ENCODE peak calls at places on chromosomes 5 and 9, in six cellular contexts. T, B, A, W, S and V are unnamed samples. For H3K9me3, the result is how much of the 10 kb centered on the place peaks cover.

GRCh38 chr9:78296208-78296892 is 575 bp upstream of the PSAT1 start:
- DNase-seq in A (peak), W (no peak), T (peak), B (peak), S (peak), V (peak)

GRCh38 chr5:55540024-55540423 is 5.3 kb upstream of the PLPP1 start:
- DNase-seq in T (no peak), W (no peak), A (no peak), B (no peak), S (no peak), V (no peak)

GRCh38 chr5:56179442-56179841 is 53.7 kb downstream of the ANKRD55 start:
- DNase-seq in W (no peak), A (no peak), S (no peak), B (no peak), T (no peak), V (no peak)

GRCh38 chr9:122004589-122004988 is 88.5 kb downstream of the TTLL11 start:
- DNase-seq in A (no peak), B (no peak), W (no peak), S (no peak), T (no peak), V (no peak)

GRCh38 chr5:54904425-54904824 is 81.0 kb downstream of the ESM1 start:
- DNase-seq in B (no peak), T (no peak), A (no peak), W (no peak), S (peak), V (peak)

GRCh38 chr5:37043693-37044092 is 167.1 kb downstream of the NIPBL start:
- DNase-seq in T (no peak), W (no peak), S (peak), B (no peak), A (no peak), V (peak)

GRCh38 chr9:107488400-107489143 is 997 bp downstream of the KLF4 start:
- DNase-seq in B (peak), W (no peak), S (peak), A (peak), T (peak), V (no peak)

GRCh38 chr5:10353241-10354047 is at the start of gene MARCHF6:
- DNase-seq in T (peak), A (peak), S (peak), W (peak), B (peak), V (peak)

GRCh38 chr5:65423623-65424022 is 58.1 kb downstream of the ADAMTS6 start:
- DNase-seq in W (no peak), S (no peak), T (no peak), A (no peak), B (no peak), V (no peak)

GRCh38 chr5:40389591-40389990 is 290.1 kb upstream of the PTGER4 start:
- DNase-seq in W (no peak), B (no peak), A (no peak), S (no peak), T (no peak), V (no peak)

GRCh38 chr9:34547960-34548603 is 25.3 kb upstream of the ENHO start:
- DNase-seq in T (peak), S (peak), A (peak), B (peak), W (no peak), V (peak)

GRCh38 chr5:56512314-56512996 is 279.3 kb upstream of the ANKRD55 start:
- DNase-seq in S (no peak), A (no peak), W (no peak), T (no peak), B (peak), V (no peak)

GRCh38 chr5:141371572-141372475 is 1.8 kb downstream of the PCDHGB3 start:
- DNase-seq in S (no peak), T (no peak), W (no peak), A (no peak), B (no peak), V (no peak)

GRCh38 chr5:141369994-141370848 is at the start of gene PCDHGB3:
- DNase-seq in B (peak), S (peak), W (no peak), T (no peak), A (no peak), V (peak)

GRCh38 chr5:141374627-141375026 is 936 bp downstream of the PCDHGA6 start:
- DNase-seq in B (no peak), S (no peak), W (no peak), T (no peak), A (no peak), V (no peak)

DNA sequence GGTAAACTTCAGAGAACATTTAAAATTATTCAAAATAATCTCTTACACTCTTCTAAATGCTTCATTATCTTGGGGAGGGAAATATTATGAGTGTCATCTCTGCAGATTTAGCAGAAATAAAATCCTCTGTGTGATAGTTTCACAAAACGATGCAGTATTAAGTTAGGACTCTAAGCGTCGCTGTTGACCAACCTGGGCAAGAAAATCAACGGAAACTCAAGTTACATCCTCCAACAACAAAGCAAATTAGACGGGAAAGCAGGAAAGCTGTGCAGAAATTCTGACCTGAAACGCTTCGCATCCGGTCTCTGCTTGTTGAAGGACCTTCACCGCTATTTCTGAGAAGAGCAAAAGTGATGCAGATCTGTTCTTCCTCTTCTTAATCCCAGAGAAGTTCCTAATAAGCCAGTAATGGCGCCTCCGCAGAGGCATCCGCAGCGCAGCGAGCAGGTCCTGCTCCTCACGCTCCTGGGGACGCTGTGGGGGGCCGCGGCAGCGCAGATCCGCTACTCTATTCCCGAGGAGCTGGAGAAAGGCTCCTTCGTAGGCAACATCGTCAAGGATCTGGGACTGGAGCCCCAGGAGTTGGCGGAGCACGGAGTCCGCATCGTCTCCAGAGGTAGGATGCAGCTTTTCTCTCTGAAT is at the start of gene PCDHGA6:
- DNase-seq in B (no peak), A (no peak), S (no peak), W (no peak), T (no peak), V (peak)
- H3K9me3 ChIP-seq in B (half or more), A (under half), S (half or more), W (under half), T (half or more), V (under half)

DNA sequence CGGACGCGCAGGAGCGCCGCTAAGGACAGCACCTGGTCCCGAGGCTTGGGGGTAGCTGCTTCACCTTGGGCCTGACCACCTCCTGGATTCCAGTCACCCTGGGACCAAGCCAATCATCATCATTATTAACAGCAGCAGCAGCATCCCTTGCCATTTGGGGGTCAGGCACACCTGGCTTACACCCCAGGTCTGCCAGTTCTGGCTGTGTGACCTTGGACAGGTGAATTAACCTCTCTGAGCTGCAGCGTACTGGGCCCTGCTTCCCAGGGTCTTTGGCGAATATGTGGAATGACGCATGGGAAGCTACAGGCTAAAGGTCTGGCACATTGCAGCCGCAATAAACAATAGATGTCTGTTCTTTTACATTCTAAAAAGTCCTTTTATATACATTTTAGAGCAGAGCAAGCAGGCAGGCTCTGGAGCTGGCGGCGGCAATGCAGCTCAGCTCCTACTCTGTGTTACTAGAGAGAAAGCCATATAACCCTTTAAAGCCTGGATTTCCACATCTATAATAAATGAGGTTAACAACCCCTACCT is 97.8 kb upstream of the CPLX2 start:
- DNase-seq in T (no peak), W (no peak), S (no peak), B (no peak), A (no peak), V (no peak)
- H3K4me3 ChIP-seq in T (no peak), W (no peak), S (no peak), B (peak), A (no peak), V (peak)

GRCh38 chr5:11903614-11904269 is 504 bp downstream of the CTNND2 start:
- DNase-seq in S (peak), B (no peak), W (no peak), T (no peak), A (peak), V (peak)
- TF ChIP-seq CTCF in S (peak), B (no peak), W (no peak), T (no peak), A (no peak), V (no peak)

GRCh38 chr5:178965465-178966055 is 24.6 kb downstream of the ZNF454 start:
- DNase-seq in B (no peak), W (no peak), A (no peak), S (no peak), T (no peak), V (no peak)
- H3K9me3 ChIP-seq in B (half or more), W (under half), A (half or more), S (half or more), T (half or more), V (half or more)